ENCODE peak calls at places on chromosomes 13 and 19, in six cellular contexts. P is H9, X is trophoblast cell, D is IMR-90, Q is neuronal stem cell, R is mesendoderm. Z is an unnamed sample.

GRCh38 chr13:23434431-23434830 is 929 bp upstream of the SACS start:
- DNase-seq in D (no peak), Q (no peak), R (no peak), P (no peak), X (no peak), Z (no peak)

GRCh38 chr13:39051157-39051556 is 12.9 kb downstream of the NHLRC3 start:
- DNase-seq in Q (peak; percentile 26), R (peak; percentile 52), D (peak; percentile 50), X (peak; percentile 59), P (no peak), Z (no peak)

GRCh38 chr13:21530656-21531055 is 71.6 kb upstream of the ZDHHC20 start:
- DNase-seq in Q (no peak), D (no peak), R (no peak), X (no peak), P (no peak), Z (no peak)

GRCh38 chr13:111123221-111123620 is 8.1 kb downstream of the ARHGEF7 start:
- DNase-seq in X (peak; percentile 82), P (no peak), D (no peak), R (no peak), Q (no peak), Z (no peak)

GRCh38 chr13:27080018-27080948 is 91.3 kb downstream of the USP12 start:
- DNase-seq in Q (no peak), P (no peak), D (no peak), X (no peak), R (no peak), Z (no peak)

GRCh38 chr13:49303533-49304252 is 56.0 kb downstream of the CDADC1 start:
- DNase-seq in D (no peak), P (no peak), Q (no peak), R (no peak), X (no peak), Z (no peak)

GRCh38 chr19:33289261-33289660 is 13.1 kb downstream of the CEBPA start:
- DNase-seq in R (no peak), D (no peak), Q (no peak), X (peak; percentile 75), P (no peak), Z (no peak)

GRCh38 chr13:51292000-51292550 is 47.4 kb upstream of the SERPINE3 start:
- DNase-seq in D (peak; percentile 62), Q (no peak), R (no peak), P (no peak), X (no peak), Z (no peak)

GRCh38 chr19:49148784-49149651 is 6.2 kb downstream of the HRC start:
- DNase-seq in R (peak; percentile 99), X (peak; percentile 96), Q (peak; percentile 99), P (peak; percentile 99), D (peak; percentile 86), Z (no peak)

GRCh38 chr19:6429419-6430221 is 3.9 kb downstream of the SLC25A41 start:
- DNase-seq in Q (no peak), P (no peak), R (no peak), X (no peak), D (no peak), Z (no peak)

GRCh38 chr19:35161434-35161743 is 6.9 kb downstream of the FXYD5 start:
- DNase-seq in Q (no peak), P (no peak), D (no peak), X (peak; percentile 30), R (no peak), Z (no peak)

GRCh38 chr19:58439576-58440554 is at the start of gene ZNF132:
- DNase-seq in X (peak; percentile 100), D (peak; percentile 100), P (peak; percentile 74), R (peak; percentile 100), Q (peak; percentile 97), Z (peak; percentile 78)

GRCh38 chr19:2540646-2541454 is 64.9 kb downstream of the GADD45B start:
- DNase-seq in D (peak; percentile 97), R (peak; percentile 100), P (peak; percentile 99), Q (peak; percentile 93), X (peak; percentile 99), Z (peak; percentile 96)

GRCh38 chr13:64071352-64071751 is 2655.7 kb upstream of the PCDH20 start:
- DNase-seq in P (no peak), Q (no peak), D (no peak), R (no peak), X (no peak), Z (no peak)

GRCh38 chr13:100129605-100130004 is 40.7 kb downstream of the PCCA start:
- DNase-seq in P (no peak), X (peak; percentile 4), Q (no peak), R (peak; percentile 67), D (no peak), Z (no peak)

GRCh38 chr19:40717325-40717879 is 490 bp downstream of the ITPKC start:
- DNase-seq in R (no peak), X (no peak), Q (no peak), P (no peak), D (no peak), Z (no peak)

GRCh38 chr19:18317998-18318800 is 4.7 kb downstream of the LSM4 start:
- DNase-seq in R (no peak), Q (no peak), P (no peak), X (peak; percentile 87), D (no peak), Z (no peak)

GRCh38 chr19:48806818-48807589 is 3.8 kb downstream of the BCAT2 start:
- DNase-seq in P (peak; percentile 66), D (peak; percentile 39), X (no peak), Q (peak; percentile 68), R (peak; percentile 54), Z (peak; percentile 55)

GRCh38 chr13:35923347-35923746 is 207.8 kb downstream of the DCLK1 start:
- DNase-seq in Q (no peak), X (peak; percentile 62), P (no peak), D (peak; percentile 68), R (no peak), Z (no peak)

GRCh38 chr13:29513981-29514719 is 81.3 kb downstream of the SLC7A1 start:
- DNase-seq in X (no peak), D (no peak), Q (no peak), R (no peak), P (no peak), Z (no peak)

GRCh38 chr19:2477732-2478191 is 1.8 kb downstream of the GADD45B start:
- DNase-seq in P (no peak), Q (no peak), D (peak; percentile 49), R (no peak), X (peak; percentile 58), Z (no peak)

GRCh38 chr13:67230774-67231480 is 791 bp upstream of the PCDH9 start:
- DNase-seq in P (peak; percentile 61), R (peak; percentile 73), X (peak; percentile 18), D (peak; percentile 64), Q (peak; percentile 68), Z (peak; percentile 7)

GRCh38 chr19:17575871-17576757 is 20.7 kb downstream of the COLGALT1 start:
- DNase-seq in P (no peak), X (no peak), R (no peak), D (no peak), Q (peak; percentile 23), Z (no peak)

GRCh38 chr13:111508902-111509509 is 188.6 kb downstream of the TEX29 start:
- DNase-seq in P (no peak), R (no peak), Q (no peak), D (no peak), X (no peak), Z (no peak)

GRCh38 chr19:18541992-18542935 is 1.1 kb downstream of the FKBP8 start:
- DNase-seq in P (peak; percentile 40), Q (no peak), R (no peak), X (peak; percentile 20), D (no peak), Z (no peak)

GRCh38 chr19:6068711-6069110 is 41.6 kb downstream of the RFX2 start:
- DNase-seq in Q (no peak), R (no peak), P (no peak), D (no peak), X (no peak), Z (no peak)

DNA sequence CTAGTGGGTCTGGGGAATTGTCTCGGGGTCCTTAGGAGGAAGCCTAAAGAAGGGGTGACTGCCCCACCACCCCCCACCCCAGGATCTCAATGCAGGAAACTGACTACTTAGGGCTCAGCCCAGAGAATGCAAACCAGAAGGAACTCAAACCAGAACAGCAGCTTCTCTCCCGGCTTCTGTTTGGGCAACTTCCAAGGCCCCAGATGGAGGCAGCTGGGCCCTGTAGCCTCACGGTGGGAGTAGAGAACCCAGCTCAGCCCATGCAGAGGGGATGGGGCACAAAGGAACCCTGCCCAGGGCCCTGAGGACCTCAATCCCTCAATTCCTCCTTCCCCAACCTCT is 2.3 kb downstream of the ADGRE5 start:
- DNase-seq in R (no peak), D (peak; percentile 39), P (no peak), Q (no peak), X (peak; percentile 34), Z (no peak)
- H4K8ac ChIP-seq in R (no peak overlapping the region), D (peak overlapping the region; percentile 94), P (no peak overlapping the region), Q (no peak overlapping the region), X (peak overlapping the region; percentile 1), Z (no peak overlapping the region)

GRCh38 chr19:4581381-4582111 is 22.1 kb upstream of the SEMA6B start:
- DNase-seq in P (peak; percentile 61), X (no peak), R (no peak), D (no peak), Q (peak; percentile 57), Z (peak; percentile 86)
- H4K8ac ChIP-seq in P (no peak overlapping the region), X (no peak overlapping the region), R (no peak overlapping the region), D (no peak overlapping the region), Q (no peak overlapping the region), Z (peak overlapping the region; percentile 54)

DNA sequence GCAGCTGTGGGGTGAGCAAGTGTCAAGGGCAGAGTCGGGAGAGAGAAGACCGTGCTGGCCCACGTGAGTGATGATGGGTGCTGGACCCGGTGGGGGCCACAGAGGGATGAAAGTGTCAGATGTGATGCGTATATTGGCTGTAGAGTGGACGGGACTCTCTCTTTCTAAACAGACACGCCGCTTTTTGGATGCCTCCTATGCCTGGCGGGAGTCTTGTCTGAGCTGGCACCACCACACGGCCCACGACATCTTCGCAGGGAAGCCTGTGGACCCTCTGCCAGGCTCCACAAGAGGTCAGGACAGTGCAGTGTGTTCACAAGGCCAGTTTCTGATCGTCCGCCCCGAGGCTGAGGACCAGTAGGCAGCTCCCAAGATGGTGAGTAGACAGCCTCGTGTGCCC is 12.9 kb upstream of the MRI1 start:
- DNase-seq in R (no peak), D (no peak), X (no peak), Q (no peak), P (no peak), Z (no peak)
- H4K8ac ChIP-seq in R (no peak overlapping the region), D (no peak overlapping the region), X (no peak overlapping the region), Q (no peak overlapping the region), P (no peak overlapping the region), Z (no peak overlapping the region)

GRCh38 chr13:76991432-76991795 is 467 bp upstream of the CLN5 start:
- DNase-seq in P (no peak), R (no peak), Q (peak; percentile 4), X (no peak), D (no peak), Z (no peak)
- H4K8ac ChIP-seq in P (no peak overlapping the region), R (no peak overlapping the region), Q (peak overlapping the region; percentile 6), X (peak overlapping the region; percentile 95), D (peak overlapping the region; percentile 99), Z (peak overlapping the region; percentile 47)

DNA sequence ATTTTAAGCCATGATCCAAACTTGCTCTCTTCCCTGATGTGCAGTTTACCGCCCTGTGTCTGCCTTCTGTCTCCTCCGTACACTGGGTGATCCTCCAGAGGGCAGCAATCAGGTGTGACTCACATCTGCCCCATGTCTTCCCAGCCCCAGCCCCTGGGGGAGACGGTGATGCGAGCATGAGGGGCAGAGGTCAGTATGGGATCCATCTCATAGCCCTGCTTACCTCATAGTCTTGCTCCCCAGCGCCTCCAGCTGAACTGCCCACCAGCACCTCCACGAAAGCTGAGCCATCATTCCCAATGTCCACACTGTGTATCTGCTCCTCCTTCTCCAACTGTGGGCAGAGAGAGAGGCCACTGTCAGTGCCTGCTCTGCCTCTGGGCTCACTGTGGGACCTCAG is 14.6 kb downstream of the XRCC1 start:
- DNase-seq in D (peak; percentile 52), X (no peak), R (peak; percentile 40), P (peak; percentile 40), Q (no peak), Z (no peak)
- H4K8ac ChIP-seq in D (no peak overlapping the region), X (no peak overlapping the region), R (no peak overlapping the region), P (no peak overlapping the region), Q (no peak overlapping the region), Z (no peak overlapping the region)

Z was measured in H1.